ENCODE peak calls at places on chromosomes 4 and X, in four cellular contexts. H, X, P and G are unnamed samples.

GRCh38 chr4:113958766-113959540 is 20.5 kb downstream of the ARSJ start:
- DNase-seq in H (peak), X (peak), P (no peak), G (no peak)

GRCh38 chrX:129493643-129494042 is 29.6 kb downstream of the SMARCA1 start:
- DNase-seq in H (peak), X (peak), P (no peak), G (no peak)

GRCh38 chrX:13647709-13648212 is 5.2 kb upstream of the TCEANC start:
- DNase-seq in H (peak), X (peak), P (peak), G (peak)

GRCh38 chr4:38141808-38142500 is 181.8 kb downstream of the PTTG2 start:
- DNase-seq in H (peak), X (peak), P (no peak), G (no peak)

GRCh38 chr4:160021870-160022269 is 919.0 kb downstream of the RAPGEF2 start:
- DNase-seq in H (no peak), X (no peak), P (no peak), G (no peak)

GRCh38 chr4:6253961-6254360 is 15.7 kb upstream of the WFS1 start:
- DNase-seq in H (no peak), X (no peak), P (no peak), G (no peak)

GRCh38 chrX:14398725-14399124 is 130.6 kb upstream of the GLRA2 start:
- DNase-seq in H (no peak), X (no peak), P (no peak), G (no peak)

GRCh38 chrX:96692911-96693310 is 8.3 kb downstream of the DIAPH2 start:
- DNase-seq in H (no peak), X (no peak), P (no peak), G (no peak)

GRCh38 chrX:31580726-31581125 is 508.9 kb upstream of the FTHL17 start:
- DNase-seq in H (peak), X (peak), P (no peak), G (no peak)

GRCh38 chrX:5823861-5824260 is 404.8 kb downstream of the NLGN4X start:
- DNase-seq in H (no peak), X (no peak), P (no peak), G (no peak)

GRCh38 chrX:13470680-13470967 is 98.8 kb upstream of the EGFL6 start:
- DNase-seq in H (no peak), X (no peak), P (no peak), G (no peak)

GRCh38 chr4:65789850-65790249 is 119.6 kb upstream of the EPHA5 start:
- DNase-seq in H (peak), X (peak), P (no peak), G (no peak)

GRCh38 chr4:180086480-180087170 is 2156.6 kb upstream of the TENM3 start:
- DNase-seq in H (no peak), X (no peak), P (no peak), G (no peak)

GRCh38 chr4:8564595-8564994 is 15.6 kb upstream of the GPR78 start:
- DNase-seq in H (no peak), X (no peak), P (no peak), G (no peak)